ENCODE peak calls at places on chromosomes 12 and 14, in six cellular contexts. L, X, Y, V, P and H are unnamed samples.
A peak's percentile ranks its signal among the peaks of the same experiment; 100 is the strongest.

GRCh38 chr12:5076761-5077160 is 33.1 kb downstream of the KCNA5 start:
- DNase-seq in Y (peak; percentile 95), V (no peak), L (peak; percentile 34), X (no peak), P (no peak), H (no peak)

GRCh38 chr12:42483534-42483857 is 106.0 kb downstream of the PRICKLE1 start:
- DNase-seq in X (no peak), Y (peak; percentile 50), P (peak; percentile 67), V (no peak), L (peak; percentile 64), H (no peak)

GRCh38 chr12:119940881-119941280 is 48.2 kb upstream of the BICDL1 start:
- DNase-seq in X (peak; percentile 88), Y (no peak), V (no peak), P (no peak), L (no peak), H (no peak)

GRCh38 chr14:22829661-22830328 is at the start of gene MRPL52:
- DNase-seq in V (peak; percentile 90), Y (peak; percentile 88), X (peak; percentile 90), P (peak; percentile 89), L (peak; percentile 91), H (peak; percentile 91)

GRCh38 chr12:76637807-76638206 is 78.2 kb upstream of the OSBPL8 start:
- DNase-seq in P (no peak), X (no peak), V (no peak), Y (no peak), L (no peak), H (no peak)

GRCh38 chr14:49920935-49921334 is 28.1 kb downstream of the ARF6 start:
- DNase-seq in X (no peak), Y (no peak), L (no peak), P (no peak), V (no peak), H (no peak)

GRCh38 chr14:70808023-70808401 is 1.3 kb downstream of the MAP3K9 start:
- DNase-seq in Y (peak; percentile 58), L (no peak), X (peak; percentile 71), V (peak; percentile 56), P (no peak), H (no peak)

GRCh38 chr12:126353604-126354003 is 1288.4 kb downstream of the AACS start:
- DNase-seq in V (no peak), L (no peak), P (no peak), Y (no peak), X (no peak), H (no peak)

GRCh38 chr14:96098999-96099335 is 59.8 kb downstream of the C14orf132 start:
- DNase-seq in X (no peak), P (no peak), L (no peak), Y (no peak), V (no peak), H (no peak)

GRCh38 chr12:113850309-113851056 is 115.6 kb downstream of the RBM19 start:
- DNase-seq in L (peak; percentile 59), P (no peak), Y (peak; percentile 4), X (no peak), V (no peak), H (no peak)

GRCh38 chr12:67382206-67382871 is 113.2 kb downstream of the CAND1 start:
- DNase-seq in P (no peak), Y (no peak), V (no peak), L (no peak), X (no peak), H (no peak)

GRCh38 chr12:117850048-117850447 is 118.7 kb downstream of the KSR2 start:
- DNase-seq in X (peak; percentile 77), V (no peak), L (no peak), Y (peak; percentile 26), P (no peak), H (peak; percentile 54)

GRCh38 chr14:70139384-70139783 is 49.4 kb downstream of the SLC8A3 start:
- DNase-seq in P (no peak), V (no peak), X (no peak), Y (no peak), L (no peak), H (no peak)

GRCh38 chr12:130031571-130032189 is 127.9 kb upstream of the TMEM132D start:
- DNase-seq in L (no peak), P (no peak), V (peak; percentile 56), X (peak; percentile 57), Y (peak; percentile 50), H (peak; percentile 45)

GRCh38 chr12:103334447-103334846 is 161.3 kb downstream of the C12orf42 start:
- DNase-seq in P (no peak), L (no peak), V (no peak), Y (no peak), X (no peak), H (no peak)

GRCh38 chr14:92880851-92881250 is 42.1 kb upstream of the CHGA start:
- DNase-seq in X (peak; percentile 37), V (no peak), Y (no peak), L (no peak), P (no peak), H (no peak)

GRCh38 chr12:11992515-11992914 is 78.2 kb upstream of the BCL2L14 start:
- DNase-seq in Y (no peak), L (no peak), P (no peak), X (no peak), V (no peak), H (no peak)

GRCh38 chr12:42474391-42474790 is 115.2 kb downstream of the PRICKLE1 start:
- DNase-seq in L (no peak), Y (no peak), P (no peak), V (no peak), X (peak; percentile 19), H (no peak)

GRCh38 chr14:100554082-100554677 is 33.0 kb downstream of the BEGAIN start:
- DNase-seq in X (peak; percentile 51), L (peak; percentile 64), Y (no peak), P (peak; percentile 76), V (peak; percentile 62), H (no peak)

GRCh38 chr14:62213516-62213915 is 451.3 kb downstream of the SNAPC1 start:
- DNase-seq in X (no peak), L (no peak), Y (no peak), P (no peak), V (no peak), H (no peak)

GRCh38 chr12:11797317-11797913 is 147.9 kb downstream of the ETV6 start:
- DNase-seq in P (no peak), X (no peak), Y (no peak), V (peak; percentile 37), L (no peak), H (no peak)

GRCh38 chr14:77037338-77037782 is 8.9 kb upstream of the IRF2BPL start:
- DNase-seq in P (no peak), Y (no peak), V (no peak), L (no peak), X (no peak), H (no peak)

GRCh38 chr14:89258728-89259273 is 158.2 kb downstream of the FOXN3 start:
- DNase-seq in L (no peak), P (no peak), V (no peak), X (no peak), Y (no peak), H (no peak)

GRCh38 chr14:32450919-32451675 is 122.0 kb downstream of the AKAP6 start:
- DNase-seq in P (no peak), V (no peak), Y (no peak), X (no peak), L (no peak), H (no peak)

GRCh38 chr12:6314776-6315175 is 4.3 kb downstream of the PLEKHG6 start:
- DNase-seq in V (no peak), P (no peak), X (peak; percentile 49), L (no peak), Y (no peak), H (no peak)

GRCh38 chr14:33218030-33218429 is 279.4 kb downstream of the NPAS3 start:
- DNase-seq in L (no peak), P (no peak), Y (no peak), V (no peak), X (no peak), H (no peak)

GRCh38 chr12:7144414-7145120 is 14.4 kb downstream of the CLSTN3 start:
- DNase-seq in L (no peak), X (peak; percentile 48), V (no peak), P (peak; percentile 13), Y (no peak), H (peak; percentile 54)

GRCh38 chr12:127489055-127489454 is 777.9 kb upstream of the TMEM132C start:
- DNase-seq in L (no peak), Y (no peak), P (no peak), V (peak; percentile 35), X (no peak), H (peak; percentile 44)

GRCh38 chr12:112342587-112342986 is 39.6 kb downstream of the HECTD4 start:
- DNase-seq in V (no peak), X (peak; percentile 36), L (no peak), P (no peak), Y (no peak), H (peak; percentile 89)

GRCh38 chr12:116472193-116472592 is 87.0 kb upstream of the MAP1LC3B2 start:
- DNase-seq in L (no peak), V (no peak), X (no peak), Y (no peak), P (no peak), H (no peak)
- TF ChIP-seq POLR2A in L (no peak), V (no peak), X (no peak), Y (no peak), P (no peak), H (no peak)

GRCh38 chr12:122421815-122422737 is at the start of gene CLIP1:
- DNase-seq in Y (peak; percentile 85), X (peak; percentile 79), P (peak; percentile 71), L (peak; percentile 72), V (peak; percentile 72), H (peak; percentile 68)
- TF ChIP-seq POLR2A in Y (peak; percentile 85), X (peak; percentile 45), P (peak; percentile 65), L (peak; percentile 66), V (no peak), H (peak; percentile 19)

GRCh38 chr14:103108749-103109207 is 14.3 kb downstream of the EXOC3L4 start:
- DNase-seq in L (no peak), V (no peak), P (no peak), Y (no peak), X (peak; percentile 81), H (no peak)
- TF ChIP-seq POLR2A in L (no peak), V (no peak), P (no peak), Y (no peak), X (no peak), H (no peak)

GRCh38 chr12:31722580-31722979 is 6.2 kb downstream of the AMN1 start:
- DNase-seq in L (no peak), Y (no peak), V (no peak), P (no peak), X (no peak), H (no peak)

GRCh38 chr12:31726575-31726974 is 2.2 kb downstream of the AMN1 start:
- DNase-seq in P (no peak), L (no peak), Y (no peak), X (no peak), V (no peak), H (no peak)

GRCh38 chr12:31727197-31727596 is 1.6 kb downstream of the AMN1 start:
- DNase-seq in X (no peak), V (no peak), Y (no peak), L (no peak), P (no peak), H (no peak)

GRCh38 chr12:31728289-31728916 is 418 bp downstream of the AMN1 start:
- DNase-seq in L (peak; percentile 48), Y (peak; percentile 52), X (peak; percentile 52), V (peak; percentile 47), P (no peak), H (peak; percentile 65)

DNA sequence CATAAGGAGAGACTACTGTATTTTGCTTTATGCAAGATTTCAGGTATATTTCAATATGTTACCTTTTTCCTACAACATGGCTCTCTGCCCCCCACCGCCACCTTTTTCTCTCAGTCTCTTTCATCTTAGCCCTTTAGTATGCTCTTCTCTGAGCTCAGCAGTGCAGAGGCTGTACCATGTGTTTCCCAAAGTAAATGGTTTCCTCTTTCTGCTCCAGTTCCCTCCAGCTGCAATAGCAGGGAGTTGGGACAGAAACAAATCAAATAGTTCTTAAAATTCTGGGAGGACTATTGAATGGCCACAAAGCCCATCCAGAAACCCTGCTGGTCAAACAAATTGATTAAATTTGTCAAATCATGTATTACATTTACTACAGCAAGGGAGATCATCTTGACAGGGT is 4.2 kb downstream of the AMN1 start:
- DNase-seq in L (no peak), P (no peak), V (no peak), X (no peak), Y (no peak), H (no peak)
- TF ChIP-seq POLR2A in L (no peak), P (no peak), V (no peak), X (no peak), Y (no peak), H (no peak)